ENCODE peak calls at places on chromosomes 7 and 10, in five cellular contexts. One of them, this sample, is unnamed.

GRCh38 chr7:129311429-129311828 is 86.6 kb downstream of the AHCYL2 start:
- DNase-seq in neural progenitor cell: no peak
- DNase-seq in body of pancreas: no peak
- DNase-seq in K562: no peak
- DNase-seq in PC-9: no peak
- DNase-seq in this sample: no peak

GRCh38 chr7:85322252-85322651 is 135.4 kb upstream of the SEMA3D start:
- DNase-seq in PC-9: no peak
- DNase-seq in body of pancreas: no peak
- DNase-seq in K562: no peak
- DNase-seq in neural progenitor cell: no peak
- DNase-seq in this sample: no peak

GRCh38 chr7:20543565-20543964 is 71.9 kb upstream of the ABCB5 start:
- DNase-seq in neural progenitor cell: no peak
- DNase-seq in K562: no peak
- DNase-seq in body of pancreas: no peak
- DNase-seq in PC-9: no peak
- DNase-seq in this sample: no peak

GRCh38 chr7:43750016-43750887 is 8.2 kb upstream of the BLVRA start:
- DNase-seq in neural progenitor cell: peak; percentile 47
- DNase-seq in K562: no peak
- DNase-seq in PC-9: no peak
- DNase-seq in body of pancreas: no peak
- DNase-seq in this sample: no peak

GRCh38 chr7:116628971-116629586 is 42.9 kb upstream of the MET start:
- DNase-seq in neural progenitor cell: no peak
- DNase-seq in K562: no peak
- DNase-seq in body of pancreas: peak; percentile 77
- DNase-seq in PC-9: no peak
- DNase-seq in this sample: peak; percentile 30

GRCh38 chr10:112898540-112899395 is 51.3 kb upstream of the TCF7L2 start:
- DNase-seq in body of pancreas: peak; percentile 51
- DNase-seq in K562: no peak
- DNase-seq in PC-9: peak; percentile 12
- DNase-seq in neural progenitor cell: peak; percentile 83
- DNase-seq in this sample: no peak

GRCh38 chr7:54843961-54844360 is 85.0 kb upstream of the SEC61G start:
- DNase-seq in PC-9: no peak
- DNase-seq in body of pancreas: no peak
- DNase-seq in K562: no peak
- DNase-seq in neural progenitor cell: no peak
- DNase-seq in this sample: peak; percentile 67

GRCh38 chr10:109427421-109427820 is 495.9 kb downstream of the XPNPEP1 start:
- DNase-seq in PC-9: no peak
- DNase-seq in K562: no peak
- DNase-seq in neural progenitor cell: no peak
- DNase-seq in body of pancreas: no peak
- DNase-seq in this sample: no peak

GRCh38 chr7:93161181-93161762 is 13.1 kb upstream of the SAMD9L start:
- DNase-seq in body of pancreas: no peak
- DNase-seq in K562: no peak
- DNase-seq in PC-9: no peak
- DNase-seq in neural progenitor cell: no peak
- DNase-seq in this sample: no peak

GRCh38 chr10:128180843-128181242 is 54.6 kb upstream of the MKI67 start:
- DNase-seq in body of pancreas: no peak
- DNase-seq in PC-9: no peak
- DNase-seq in neural progenitor cell: no peak
- DNase-seq in K562: no peak
- DNase-seq in this sample: no peak

GRCh38 chr10:126058507-126058906 is 162.1 kb downstream of the FANK1 start:
- DNase-seq in neural progenitor cell: peak; percentile 48
- DNase-seq in body of pancreas: no peak
- DNase-seq in K562: no peak
- DNase-seq in PC-9: no peak
- DNase-seq in this sample: no peak

GRCh38 chr7:131034166-131034881 is 293.4 kb upstream of the MKLN1 start:
- DNase-seq in PC-9: no peak
- DNase-seq in body of pancreas: peak; percentile 49
- DNase-seq in neural progenitor cell: no peak
- DNase-seq in K562: no peak
- DNase-seq in this sample: no peak

GRCh38 chr7:936131-937054 is 18.1 kb downstream of the ADAP1 start:
- DNase-seq in K562: no peak
- DNase-seq in PC-9: peak; percentile 95
- DNase-seq in body of pancreas: no peak
- DNase-seq in neural progenitor cell: no peak
- DNase-seq in this sample: peak; percentile 84

GRCh38 chr10:43845121-43845520 is 196.4 kb upstream of the ZNF32 start:
- DNase-seq in neural progenitor cell: no peak
- DNase-seq in K562: no peak
- DNase-seq in body of pancreas: no peak
- DNase-seq in PC-9: peak; percentile 79
- DNase-seq in this sample: no peak

GRCh38 chr7:136002802-136003201 is 25.6 kb upstream of the MTPN start:
- DNase-seq in PC-9: no peak
- DNase-seq in body of pancreas: no peak
- DNase-seq in K562: no peak
- DNase-seq in neural progenitor cell: no peak
- DNase-seq in this sample: no peak

GRCh38 chr7:148336411-148336810 is 254.2 kb upstream of the C7orf33 start:
- DNase-seq in PC-9: no peak
- DNase-seq in body of pancreas: no peak
- DNase-seq in neural progenitor cell: no peak
- DNase-seq in K562: no peak
- DNase-seq in this sample: peak; percentile 20

GRCh38 chr7:151585744-151586424 is 66.2 kb upstream of the RHEB start:
- DNase-seq in PC-9: no peak
- DNase-seq in neural progenitor cell: no peak
- DNase-seq in K562: no peak
- DNase-seq in body of pancreas: no peak
- DNase-seq in this sample: no peak

GRCh38 chr7:25842201-25842726 is 309.7 kb upstream of the NFE2L3 start:
- DNase-seq in body of pancreas: no peak
- DNase-seq in PC-9: no peak
- DNase-seq in neural progenitor cell: no peak
- DNase-seq in K562: no peak
- DNase-seq in this sample: no peak

GRCh38 chr10:84540617-84541288 is 212.4 kb downstream of the CCSER2 start:
- DNase-seq in K562: peak; percentile 85
- DNase-seq in neural progenitor cell: peak; percentile 89
- DNase-seq in body of pancreas: peak; percentile 65
- DNase-seq in PC-9: peak; percentile 69
- DNase-seq in this sample: peak; percentile 73

GRCh38 chr10:107163904-107164861 is at the start of gene SORCS1:
- DNase-seq in neural progenitor cell: peak; percentile 87
- DNase-seq in PC-9: no peak
- DNase-seq in body of pancreas: peak; percentile 41
- DNase-seq in K562: peak; percentile 6
- DNase-seq in this sample: no peak

GRCh38 chr7:6446977-6447588 is 671 bp downstream of the DAGLB start:
- DNase-seq in body of pancreas: peak; percentile 88
- DNase-seq in PC-9: peak; percentile 86
- DNase-seq in K562: no peak
- DNase-seq in neural progenitor cell: peak; percentile 59
- DNase-seq in this sample: peak; percentile 80

GRCh38 chr7:92754756-92755581 is 81.4 kb downstream of the CDK6 start:
- DNase-seq in neural progenitor cell: no peak
- DNase-seq in body of pancreas: no peak
- DNase-seq in K562: peak; percentile 23
- DNase-seq in PC-9: no peak
- DNase-seq in this sample: no peak

GRCh38 chr7:39688611-39689485 is 65.5 kb downstream of the RALA start:
- DNase-seq in body of pancreas: no peak
- DNase-seq in PC-9: peak; percentile 5
- DNase-seq in K562: no peak
- DNase-seq in neural progenitor cell: no peak
- DNase-seq in this sample: no peak

GRCh38 chr10:48531486-48531885 is 73.4 kb downstream of the ARHGAP22 start:
- DNase-seq in body of pancreas: no peak
- DNase-seq in K562: no peak
- DNase-seq in PC-9: no peak
- DNase-seq in neural progenitor cell: no peak
- DNase-seq in this sample: no peak

GRCh38 chr7:132618956-132619305 is 42.7 kb upstream of the PLXNA4 start:
- DNase-seq in K562: no peak
- DNase-seq in neural progenitor cell: no peak
- DNase-seq in PC-9: no peak
- DNase-seq in body of pancreas: no peak
- DNase-seq in this sample: peak; percentile 16

GRCh38 chr10:90930971-90931841 is 10.3 kb upstream of the ANKRD1 start:
- DNase-seq in body of pancreas: peak; percentile 37
- DNase-seq in PC-9: peak; percentile 77
- DNase-seq in K562: no peak
- DNase-seq in neural progenitor cell: peak; percentile 49
- DNase-seq in this sample: no peak

GRCh38 chr10:129685271-129685670 is 218.2 kb downstream of the MGMT start:
- DNase-seq in K562: no peak
- DNase-seq in PC-9: no peak
- DNase-seq in neural progenitor cell: no peak
- DNase-seq in body of pancreas: no peak
- DNase-seq in this sample: no peak

GRCh38 chr10:3076138-3076537 is 8.8 kb downstream of the PFKP start:
- DNase-seq in body of pancreas: no peak
- DNase-seq in neural progenitor cell: no peak
- DNase-seq in PC-9: no peak
- DNase-seq in K562: no peak
- DNase-seq in this sample: no peak

GRCh38 chr10:50593523-50593922 is 30.2 kb downstream of the SGMS1 start:
- DNase-seq in body of pancreas: no peak
- DNase-seq in PC-9: no peak
- DNase-seq in neural progenitor cell: no peak
- DNase-seq in K562: no peak
- DNase-seq in this sample: no peak

GRCh38 chr10:76885815-76886214 is 751.8 kb downstream of the KCNMA1 start:
- DNase-seq in body of pancreas: no peak
- DNase-seq in K562: no peak
- DNase-seq in neural progenitor cell: peak; percentile 72
- DNase-seq in PC-9: no peak
- DNase-seq in this sample: no peak

GRCh38 chr7:44587843-44588711 is 6.0 kb upstream of the TMED4 start:
- DNase-seq in K562: no peak
- DNase-seq in neural progenitor cell: no peak
- DNase-seq in body of pancreas: peak; percentile 46
- DNase-seq in PC-9: peak; percentile 69
- DNase-seq in this sample: peak; percentile 24

DNA sequence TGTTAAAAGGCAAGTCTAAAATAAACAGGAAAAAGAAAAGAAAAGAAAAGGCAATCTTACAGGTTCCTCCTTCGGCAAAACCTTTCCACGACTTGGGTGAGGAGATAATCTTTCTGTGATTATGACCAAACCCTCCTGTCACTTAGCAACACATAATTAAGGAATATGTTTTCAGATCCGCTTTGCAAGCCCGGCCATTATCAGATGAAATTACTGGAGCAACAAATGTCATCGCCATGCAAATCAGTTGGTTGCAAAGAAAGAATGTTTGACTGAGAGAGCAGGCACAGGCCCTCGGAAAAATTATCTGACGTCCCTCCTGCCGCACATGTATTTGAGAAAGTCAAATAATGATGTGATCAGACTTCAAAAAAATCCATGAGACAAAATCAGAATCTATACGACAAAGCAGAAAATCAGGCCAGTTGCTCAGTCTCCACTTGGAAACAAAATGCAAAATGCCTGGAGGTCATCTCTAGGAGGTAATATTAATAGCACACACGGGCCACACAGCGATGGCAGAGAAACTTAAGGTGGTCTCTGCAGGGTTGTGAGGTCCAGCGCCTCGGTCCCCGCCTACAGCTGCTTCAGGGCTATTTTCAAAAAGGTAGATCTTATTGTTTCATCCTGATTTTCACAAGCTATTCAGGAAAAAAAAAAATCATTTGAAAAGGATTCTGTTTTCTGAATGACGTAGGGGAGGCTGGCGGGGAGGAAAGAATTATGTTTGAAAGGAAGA is 82.7 kb downstream of the ZRANB1 start:
- DNase-seq in K562: no peak
- DNase-seq in body of pancreas: no peak
- DNase-seq in PC-9: no peak
- DNase-seq in neural progenitor cell: no peak
- DNase-seq in this sample: no peak
- H3K27ac ChIP-seq in K562: no peak overlapping the region
- H3K27ac ChIP-seq in body of pancreas: peak overlapping the region; percentile 72
- H3K27ac ChIP-seq in PC-9: no peak overlapping the region
- H3K27ac ChIP-seq in neural progenitor cell: no peak overlapping the region
- H3K27ac ChIP-seq in this sample: no peak overlapping the region

GRCh38 chr10:60417024-60417423 is 27.3 kb upstream of the ANK3 start:
- DNase-seq in body of pancreas: no peak
- DNase-seq in K562: no peak
- DNase-seq in PC-9: no peak
- DNase-seq in neural progenitor cell: no peak
- DNase-seq in this sample: no peak

GRCh38 chr10:60410970-60411369 is 21.3 kb upstream of the ANK3 start:
- DNase-seq in K562: no peak
- DNase-seq in PC-9: no peak
- DNase-seq in body of pancreas: no peak
- DNase-seq in neural progenitor cell: no peak
- DNase-seq in this sample: no peak

GRCh38 chr10:60414877-60415585 is 25.4 kb upstream of the ANK3 start:
- DNase-seq in K562: no peak
- DNase-seq in body of pancreas: no peak
- DNase-seq in neural progenitor cell: peak; percentile 22
- DNase-seq in PC-9: peak; percentile 90
- DNase-seq in this sample: peak; percentile 77

GRCh38 chr10:60413306-60414012 is 23.8 kb upstream of the ANK3 start:
- DNase-seq in neural progenitor cell: no peak
- DNase-seq in PC-9: peak; percentile 29
- DNase-seq in body of pancreas: no peak
- DNase-seq in K562: no peak
- DNase-seq in this sample: no peak

DNA sequence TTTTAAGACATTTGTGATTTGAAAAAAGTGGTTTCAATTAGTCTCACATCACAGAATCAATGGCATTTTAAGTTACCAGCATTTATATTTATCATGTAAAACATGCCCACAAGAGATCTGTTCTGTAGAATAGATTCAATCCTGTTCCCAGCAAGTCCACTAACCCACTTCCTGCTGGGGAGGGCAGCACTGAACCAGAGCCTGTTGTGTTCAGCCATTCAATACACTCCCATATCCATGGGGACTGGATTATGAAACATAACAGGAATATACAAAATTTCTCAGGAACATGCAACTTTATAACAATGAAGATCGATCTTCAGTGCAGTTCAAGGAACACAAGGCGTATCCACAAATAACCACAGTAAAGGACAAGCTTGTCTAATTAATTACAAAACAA is 24.4 kb upstream of the ANK3 start:
- DNase-seq in PC-9: no peak
- DNase-seq in K562: no peak
- DNase-seq in body of pancreas: no peak
- DNase-seq in neural progenitor cell: no peak
- DNase-seq in this sample: no peak
- TF ChIP-seq CTCF in PC-9: no peak
- TF ChIP-seq CTCF in K562: no peak
- TF ChIP-seq CTCF in body of pancreas: no peak
- TF ChIP-seq CTCF in neural progenitor cell: no peak
- TF ChIP-seq CTCF in this sample: no peak

GRCh38 chr10:4532976-4533375 is 293.0 kb upstream of the AKR1E2 start:
- DNase-seq in K562: no peak
- DNase-seq in body of pancreas: no peak
- DNase-seq in neural progenitor cell: no peak
- DNase-seq in PC-9: no peak
- DNase-seq in this sample: no peak
- H3K27ac ChIP-seq in K562: no peak overlapping the region
- H3K27ac ChIP-seq in body of pancreas: no peak overlapping the region
- H3K27ac ChIP-seq in neural progenitor cell: no peak overlapping the region
- H3K27ac ChIP-seq in PC-9: no peak overlapping the region
- H3K27ac ChIP-seq in this sample: no peak overlapping the region

GRCh38 chr10:23516530-23516929 is 77.7 kb downstream of the OTUD1 start:
- DNase-seq in body of pancreas: no peak
- DNase-seq in PC-9: no peak
- DNase-seq in K562: no peak
- DNase-seq in neural progenitor cell: peak; percentile 45
- DNase-seq in this sample: peak; percentile 31
- TF ChIP-seq CTCF in body of pancreas: peak; percentile 66
- TF ChIP-seq CTCF in PC-9: peak; percentile 46
- TF ChIP-seq CTCF in K562: peak; percentile 37
- TF ChIP-seq CTCF in neural progenitor cell: peak; percentile 66
- TF ChIP-seq CTCF in this sample: peak; percentile 65